ENCODE peak calls at places on chromosomes 6 and 20, in ten cellular contexts. X is kidney, J is keratinocyte, I is heart left ventricle, D is B cell, R is colonic mucosa, M is astrocyte of the spinal cord, C is fibroblast of lung, W is CD14-positive monocyte, O is fibroblast of mammary gland. N is an unnamed sample.

GRCh38 chr20:962683-963082 is 39.4 kb downstream of the RSPO4 start:
- DNase-seq in X (no peak), J (no peak), I (peak), D (no peak), R (no peak), M (no peak), C (no peak), W (no peak), O (no peak), N (no peak)

GRCh38 chr20:37920270-37920669 is 17.3 kb downstream of the VSTM2L start:
- DNase-seq in X (no peak), J (no peak), I (no peak), D (no peak), R (no peak), M (no peak), C (no peak), W (no peak), O (no peak), N (no peak)

GRCh38 chr6:135270676-135271536 is 89.8 kb downstream of the MYB start:
- DNase-seq in X (peak), J (no peak), I (no peak), D (no peak), R (peak), M (no peak), C (no peak), W (no peak), O (peak), N (no peak)

GRCh38 chr6:39407446-39407993 is 85.0 kb upstream of the KCNK16 start:
- DNase-seq in X (no peak), J (no peak), I (no peak), D (no peak), R (no peak), M (no peak), C (no peak), W (no peak), O (no peak), N (no peak)

GRCh38 chr6:33980176-33980805 is 165.6 kb downstream of the GRM4 start:
- DNase-seq in X (peak), J (no peak), I (peak), D (no peak), R (peak), M (no peak), C (no peak), W (peak), O (no peak), N (peak)

GRCh38 chr6:27280540-27281000 is 31.5 kb downstream of the POM121L2 start:
- DNase-seq in X (no peak), J (no peak), I (no peak), D (no peak), R (no peak), M (no peak), C (no peak), W (no peak), O (peak), N (no peak)

GRCh38 chr20:62571667-62572344 is 70.5 kb upstream of the SLCO4A1 start:
- DNase-seq in X (no peak), J (no peak), I (no peak), D (no peak), R (no peak), M (no peak), C (no peak), W (no peak), O (no peak), N (no peak)

GRCh38 chr20:47278907-47279348 is 77.6 kb downstream of the ZMYND8 start:
- DNase-seq in X (no peak), J (no peak), I (no peak), D (no peak), R (no peak), M (peak), C (no peak), W (no peak), O (peak), N (no peak)

GRCh38 chr6:146768722-146769121 is 169.9 kb downstream of the ADGB start:
- DNase-seq in X (no peak), J (no peak), I (no peak), D (no peak), R (no peak), M (no peak), C (no peak), W (no peak), O (no peak), N (no peak)

GRCh38 chr20:37745553-37745952 is 51.7 kb downstream of the CTNNBL1 start:
- DNase-seq in X (no peak), J (no peak), I (no peak), D (no peak), R (no peak), M (no peak), C (no peak), W (no peak), O (no peak), N (no peak)

GRCh38 chr20:18224968-18225568 is 63.3 kb upstream of the ZNF133 start:
- DNase-seq in X (peak), J (no peak), I (no peak), D (no peak), R (peak), M (peak), C (peak), W (no peak), O (peak), N (no peak)

GRCh38 chr6:94372229-94372628 is 952.9 kb upstream of the EPHA7 start:
- DNase-seq in X (no peak), J (no peak), I (no peak), D (no peak), R (no peak), M (no peak), C (no peak), W (no peak), O (no peak), N (no peak)

GRCh38 chr20:37868998-37869861 is 33.7 kb upstream of the VSTM2L start:
- DNase-seq in X (peak), J (no peak), I (no peak), D (no peak), R (no peak), M (no peak), C (no peak), W (no peak), O (no peak), N (peak)

GRCh38 chr6:23547851-23548250 is 578.2 kb upstream of the NRSN1 start:
- DNase-seq in X (no peak), J (no peak), I (no peak), D (no peak), R (no peak), M (no peak), C (no peak), W (no peak), O (no peak), N (no peak)
- TF ChIP-seq CTCF in X (peak), J (peak), I (peak), D (no peak), R (no peak), M (no peak), C (no peak), W (no peak), O (no peak), N (peak)

GRCh38 chr20:32207626-32208498 is at the start of the genes PLAGL2 and POFUT1:
- DNase-seq in X (peak), J (no peak), I (peak), D (peak), R (peak), M (peak), C (peak), W (peak), O (peak), N (no peak)
- TF ChIP-seq CTCF in X (peak), J (peak), I (peak), D (no peak), R (no peak), M (no peak), C (no peak), W (peak), O (no peak), N (peak)

GRCh38 chr6:50030777-50031562 is 9.2 kb upstream of the DEFB110 start:
- DNase-seq in X (no peak), J (no peak), I (no peak), D (no peak), R (no peak), M (no peak), C (peak), W (no peak), O (peak), N (no peak)
- TF ChIP-seq CTCF in X (no peak), J (peak), I (no peak), D (no peak), R (no peak), M (peak), C (peak), W (no peak), O (peak), N (peak)

DNA sequence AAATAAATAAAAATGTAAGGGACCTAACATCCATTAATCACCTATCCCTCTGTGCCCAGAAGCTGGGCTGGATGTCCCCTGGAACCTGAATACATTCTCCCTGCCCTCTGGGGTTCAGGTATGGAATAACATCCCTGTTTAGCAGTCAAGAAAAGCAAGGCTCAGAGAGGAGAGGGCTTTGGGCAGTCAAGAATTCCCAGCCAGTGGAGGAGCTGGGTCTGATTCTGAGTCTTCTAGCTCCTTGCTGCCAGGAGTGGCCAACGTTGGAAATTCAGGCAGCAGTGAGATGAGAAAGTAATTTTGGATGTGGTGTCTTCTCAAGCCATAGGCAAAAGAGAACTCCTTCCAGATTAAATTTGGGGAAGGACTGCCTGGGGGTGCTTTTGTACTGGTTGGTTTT is 42.6 kb upstream of the ZNFX1 start:
- DNase-seq in X (no peak), J (no peak), I (no peak), D (no peak), R (no peak), M (peak), C (peak), W (no peak), O (peak), N (no peak)
- TF ChIP-seq CTCF in X (no peak), J (peak), I (no peak), D (no peak), R (no peak), M (peak), C (peak), W (peak), O (peak), N (peak)

DNA sequence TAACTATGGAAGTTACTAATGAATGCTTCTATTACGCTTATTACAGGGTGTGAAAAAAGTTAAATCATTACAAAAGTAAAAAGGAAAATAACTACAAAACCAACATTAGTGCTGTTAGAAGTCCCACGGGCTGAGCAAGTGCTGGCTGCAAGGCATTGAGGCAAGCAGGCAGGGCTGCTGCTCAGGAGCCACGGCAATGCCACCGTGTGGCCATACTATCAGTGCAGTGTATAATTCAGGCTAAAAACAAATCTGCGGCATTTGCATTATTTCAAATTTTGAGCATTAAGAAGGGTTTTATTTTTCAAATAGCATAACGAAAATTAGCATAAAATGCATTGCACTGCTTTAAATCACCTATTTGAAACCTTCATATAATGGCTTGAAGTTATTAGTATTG is 17.1 kb downstream of the IFNGR1 start:
- DNase-seq in X (no peak), J (no peak), I (no peak), D (no peak), R (no peak), M (no peak), C (no peak), W (no peak), O (no peak), N (no peak)
- TF ChIP-seq CTCF in X (peak), J (peak), I (peak), D (peak), R (no peak), M (no peak), C (peak), W (no peak), O (peak), N (peak)

N was measured in chondrocyte.